ENCODE peak calls at places on chromosomes 2 and 18, in seven cellular contexts. D is A549, F is breast epithelium, C is endothelial cell of umbilical vein, I is upper lobe of left lung, W is stomach, E is heart left ventricle. S is an unnamed sample.

GRCh38 chr18:57234346-57234745 is 87.5 kb downstream of the BOD1L2 start:
- DNase-seq in I (no peak), F (no peak), C (no peak), E (no peak), W (no peak), D (no peak), S (no peak)

GRCh38 chr2:11543337-11544216 is 9.7 kb downstream of the GREB1 start:
- DNase-seq in F (no peak), E (no peak), D (no peak), C (no peak), W (no peak), I (no peak), S (no peak)

GRCh38 chr2:135742307-135742838 is 718 bp downstream of the UBXN4 start:
- DNase-seq in F (no peak), I (peak; percentile 22), W (peak; percentile 35), D (peak; percentile 21), C (peak; percentile 80), E (no peak), S (no peak)

GRCh38 chr18:49668583-49669290 is 106.9 kb downstream of the LIPG start:
- DNase-seq in I (no peak), C (no peak), E (peak; percentile 77), W (no peak), F (no peak), D (no peak), S (no peak)

GRCh38 chr2:226560325-226560724 is 239.3 kb downstream of the IRS1 start:
- DNase-seq in C (no peak), F (no peak), W (no peak), D (no peak), I (no peak), E (no peak), S (no peak)

GRCh38 chr2:55970506-55970905 is 46.9 kb upstream of the EFEMP1 start:
- DNase-seq in F (no peak), D (no peak), E (no peak), C (no peak), W (no peak), I (no peak), S (no peak)

GRCh38 chr2:83196225-83196624 is 1262.9 kb downstream of the SUCLG1 start:
- DNase-seq in W (no peak), F (no peak), I (no peak), E (no peak), C (peak; percentile 62), D (no peak), S (no peak)

GRCh38 chr2:10120158-10120937 is 2.2 kb upstream of the RRM2 start:
- DNase-seq in C (peak; percentile 80), F (peak; percentile 93), I (peak; percentile 98), W (peak; percentile 98), D (peak; percentile 98), E (peak; percentile 96), S (peak; percentile 91)

GRCh38 chr2:53422979-53423378 is 344.6 kb upstream of the CHAC2 start:
- DNase-seq in I (peak; percentile 44), C (peak; percentile 26), W (peak; percentile 38), D (no peak), E (no peak), F (no peak), S (no peak)

GRCh38 chr18:9849407-9849961 is 36.3 kb upstream of the TXNDC2 start:
- DNase-seq in F (no peak), W (peak; percentile 77), D (no peak), C (no peak), I (peak; percentile 93), E (peak; percentile 66), S (peak; percentile 93)

GRCh38 chr2:9657083-9657482 is 26.3 kb upstream of the YWHAQ start:
- DNase-seq in D (no peak), E (no peak), C (no peak), F (no peak), W (no peak), I (no peak), S (no peak)

GRCh38 chr2:35454966-35455638 is 900.5 kb upstream of the CRIM1 start:
- DNase-seq in C (peak; percentile 7), I (no peak), W (no peak), E (no peak), F (no peak), D (peak; percentile 2), S (no peak)

GRCh38 chr2:23312996-23313606 is 71.9 kb upstream of the KLHL29 start:
- DNase-seq in C (peak; percentile 55), E (no peak), D (peak; percentile 44), F (no peak), I (no peak), W (no peak), S (no peak)

GRCh38 chr2:134083548-134083947 is 170.3 kb upstream of the MGAT5 start:
- DNase-seq in E (no peak), F (no peak), D (no peak), I (no peak), W (no peak), C (no peak), S (no peak)

GRCh38 chr2:181114021-181114420 is 133.6 kb downstream of the UBE2E3 start:
- DNase-seq in I (no peak), E (no peak), D (no peak), F (no peak), W (no peak), C (no peak), S (no peak)

GRCh38 chr18:62772860-62773584 is 57.7 kb downstream of the PHLPP1 start:
- DNase-seq in W (no peak), F (no peak), I (no peak), E (no peak), C (no peak), D (no peak), S (no peak)

GRCh38 chr2:218805627-218806026 is 23.7 kb downstream of the CYP27A1 start:
- DNase-seq in D (no peak), W (no peak), E (no peak), F (no peak), I (no peak), C (peak; percentile 36), S (peak; percentile 69)

GRCh38 chr2:47798628-47799027 is 15.7 kb downstream of the MSH6 start:
- DNase-seq in C (no peak), W (no peak), I (no peak), F (no peak), E (no peak), D (no peak), S (no peak)

GRCh38 chr2:47799210-47799609 is 16.3 kb downstream of the MSH6 start:
- DNase-seq in I (no peak), E (no peak), C (no peak), W (no peak), F (no peak), D (no peak), S (no peak)

GRCh38 chr2:47803363-47803762 is 20.4 kb downstream of the MSH6 start:
- DNase-seq in I (no peak), C (peak; percentile 13), D (no peak), W (no peak), F (no peak), E (no peak), S (no peak)

GRCh38 chr2:47803770-47804169 is 20.8 kb downstream of the MSH6 start:
- DNase-seq in C (no peak), I (no peak), E (no peak), W (no peak), F (no peak), D (no peak), S (no peak)

GRCh38 chr2:47801118-47801517 is 18.2 kb downstream of the MSH6 start:
- DNase-seq in E (no peak), F (no peak), D (no peak), C (no peak), W (no peak), I (no peak), S (no peak)
- TF ChIP-seq POLR2A in E (no peak), F (no peak), D (no peak), C (no peak), W (no peak), I (no peak), S (no peak)

GRCh38 chr2:207682557-207682956 is 28.9 kb upstream of the CCNYL1 start:
- DNase-seq in W (no peak), C (no peak), I (no peak), F (no peak), D (no peak), E (no peak), S (no peak)

GRCh38 chr2:207683879-207684627 is 27.4 kb upstream of the CCNYL1 start:
- DNase-seq in W (no peak), F (no peak), C (peak; percentile 65), D (peak; percentile 60), E (no peak), I (no peak), S (no peak)

GRCh38 chr2:207681431-207681830 is 30.0 kb upstream of the CCNYL1 start:
- DNase-seq in I (no peak), E (no peak), C (no peak), D (no peak), W (no peak), F (no peak), S (no peak)

GRCh38 chr2:207686812-207687211 is 24.6 kb upstream of the CCNYL1 start:
- DNase-seq in D (no peak), I (no peak), E (no peak), F (no peak), C (no peak), W (no peak), S (no peak)

GRCh38 chr2:207683438-207683837 is 28.0 kb upstream of the CCNYL1 start:
- DNase-seq in C (no peak), I (no peak), D (no peak), F (no peak), E (no peak), W (no peak), S (no peak)
- H3K27ac ChIP-seq in C (no peak overlapping the region), I (no peak overlapping the region), D (peak overlapping the region; percentile 92), F (no peak overlapping the region), E (no peak overlapping the region), W (no peak overlapping the region), S (no peak overlapping the region)

GRCh38 chr2:237091779-237092436 is 6.2 kb downstream of the COPS8 start:
- DNase-seq in I (no peak), C (no peak), E (no peak), F (no peak), W (no peak), D (no peak), S (peak; percentile 76)

GRCh38 chr2:237092920-237093781 is 7.5 kb downstream of the COPS8 start:
- DNase-seq in C (peak; percentile 84), D (peak; percentile 35), E (no peak), W (no peak), I (no peak), F (no peak), S (peak; percentile 80)

GRCh38 chr2:237096201-237096600 is 10.5 kb downstream of the COPS8 start:
- DNase-seq in F (no peak), D (no peak), C (peak; percentile 96), W (no peak), E (no peak), I (no peak), S (no peak)

GRCh38 chr2:237090906-237091305 is 5.2 kb downstream of the COPS8 start:
- DNase-seq in F (no peak), W (no peak), E (no peak), I (no peak), D (no peak), C (no peak), S (no peak)

DNA sequence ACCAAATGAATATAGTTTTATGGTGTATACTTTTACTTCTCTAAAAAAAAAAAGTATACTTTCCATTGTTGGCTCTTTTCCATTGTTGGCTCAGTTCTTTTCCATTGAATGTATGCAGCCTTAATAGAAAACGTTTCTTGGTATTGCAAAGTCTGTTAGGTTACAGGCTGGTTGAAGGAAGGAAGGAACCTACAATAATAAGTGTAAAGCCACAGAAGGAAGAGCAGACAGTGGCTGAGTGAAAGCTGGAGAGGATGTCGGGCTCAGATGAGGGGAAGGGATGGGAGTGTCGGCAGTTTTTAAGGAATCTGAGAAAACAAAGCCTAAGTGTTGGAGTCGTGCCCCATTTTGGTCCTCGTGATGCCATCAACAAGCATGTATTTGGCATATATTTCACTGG is 6.8 kb downstream of the COPS8 start:
- DNase-seq in F (no peak), W (no peak), D (no peak), C (peak; percentile 76), I (no peak), E (no peak), S (no peak)
- TF ChIP-seq POLR2A in F (no peak), W (no peak), D (no peak), C (no peak), I (no peak), E (no peak), S (no peak)

GRCh38 chr2:6846540-6846939 is 19.2 kb downstream of the CMPK2 start:
- DNase-seq in C (no peak), W (no peak), F (no peak), E (no peak), D (no peak), I (no peak), S (no peak)
- H3K27ac ChIP-seq in C (no peak overlapping the region), W (no peak overlapping the region), F (no peak overlapping the region), E (no peak overlapping the region), D (no peak overlapping the region), I (no peak overlapping the region), S (no peak overlapping the region)